ENCODE peak calls at places on chromosomes 16 and 17, in five cellular contexts. K, H, A, S and G are unnamed samples. For H3K4me1 and H3K36me3, the result is how much of the 10 kb centered on the place peaks cover.

GRCh38 chr17:46983782-46984181 is 4.7 kb upstream of the RPRML start:
- DNase-seq in K (no peak), H (peak), A (no peak), S (no peak), G (no peak)

GRCh38 chr17:66791337-66791736 is 43.6 kb upstream of the CACNG5 start:
- DNase-seq in K (no peak), H (peak), A (no peak), S (peak), G (no peak)

GRCh38 chr17:19301274-19301946 is 61.1 kb downstream of the B9D1 start:
- DNase-seq in K (peak), H (no peak), A (peak), S (peak), G (no peak)

GRCh38 chr17:27457731-27458523 is 1.7 kb downstream of the KSR1 start:
- DNase-seq in K (no peak), H (peak), A (no peak), S (no peak), G (no peak)

GRCh38 chr16:30018731-30019158 is 4.3 kb upstream of the C16orf92 start:
- DNase-seq in K (no peak), H (no peak), A (no peak), S (no peak), G (no peak)

GRCh38 chr17:36495076-36495578 is 8.6 kb downstream of the ZNHIT3 start:
- DNase-seq in K (no peak), H (peak), A (no peak), S (no peak), G (no peak)

GRCh38 chr16:67082100-67082499 is 27.6 kb upstream of the PHAF1 start:
- DNase-seq in K (no peak), H (no peak), A (no peak), S (no peak), G (no peak)

GRCh38 chr17:2893422-2893914 is 97.2 kb downstream of the RAP1GAP2 start:
- DNase-seq in K (peak), H (peak), A (no peak), S (no peak), G (peak)

GRCh38 chr17:79220715-79221291 is 146.2 kb downstream of the ENGASE start:
- DNase-seq in K (no peak), H (peak), A (no peak), S (no peak), G (no peak)

GRCh38 chr16:23788653-23789052 is 33.8 kb downstream of the CHP2 start:
- DNase-seq in K (no peak), H (no peak), A (no peak), S (no peak), G (no peak)

GRCh38 chr17:77209330-77209748 is 68.6 kb downstream of the SEC14L1 start:
- DNase-seq in K (no peak), H (no peak), A (peak), S (no peak), G (peak)

GRCh38 chr16:85569615-85570212 is 43.4 kb upstream of the GSE1 start:
- DNase-seq in K (peak), H (peak), A (no peak), S (no peak), G (peak)

GRCh38 chr16:11201498-11202259 is 54.3 kb downstream of the SOCS1 start:
- DNase-seq in K (no peak), H (peak), A (no peak), S (no peak), G (peak)

GRCh38 chr16:4697867-4698291 is 4.5 kb downstream of the NUDT16L1 start:
- DNase-seq in K (no peak), H (peak), A (no peak), S (peak), G (no peak)

GRCh38 chr16:78096386-78096785 is 3.1 kb upstream of the WWOX start:
- DNase-seq in K (no peak), H (no peak), A (no peak), S (no peak), G (no peak)

GRCh38 chr17:49249292-49249794 is 18.8 kb upstream of the PHOSPHO1 start:
- DNase-seq in K (no peak), H (no peak), A (peak), S (peak), G (no peak)

GRCh38 chr16:26118575-26118974 is 426.8 kb downstream of the HS3ST4 start:
- DNase-seq in K (no peak), H (peak), A (no peak), S (no peak), G (no peak)

GRCh38 chr16:19285431-19285830 is at the start of gene CLEC19A:
- DNase-seq in K (no peak), H (no peak), A (no peak), S (no peak), G (no peak)

GRCh38 chr17:48841395-48841831 is 10.6 kb downstream of the CALCOCO2 start:
- DNase-seq in K (no peak), H (no peak), A (no peak), S (no peak), G (no peak)

GRCh38 chr16:87819282-87819681 is 50.0 kb downstream of the SLC7A5 start:
- DNase-seq in K (no peak), H (no peak), A (no peak), S (no peak), G (no peak)

GRCh38 chr17:27423651-27424050 is 32.6 kb upstream of the KSR1 start:
- DNase-seq in K (no peak), H (no peak), A (no peak), S (no peak), G (no peak)

GRCh38 chr17:76659928-76660614 is 16.5 kb upstream of the ST6GALNAC1 start:
- DNase-seq in K (peak), H (no peak), A (no peak), S (no peak), G (no peak)

GRCh38 chr16:67428146-67428731 is 2.7 kb upstream of the HSD11B2 start:
- DNase-seq in K (peak), H (peak), A (peak), S (peak), G (peak)

GRCh38 chr17:71975998-71976649 is 144.7 kb upstream of the SOX9 start:
- DNase-seq in K (peak), H (peak), A (no peak), S (peak), G (peak)

GRCh38 chr16:1342526-1343427 is 8.9 kb downstream of the TSR3 start:
- DNase-seq in K (peak), H (peak), A (peak), S (peak), G (peak)

GRCh38 chr16:11350531-11351335 is 5.5 kb downstream of the RMI2 start:
- DNase-seq in K (no peak), H (no peak), A (no peak), S (no peak), G (no peak)

GRCh38 chr16:29310852-29311314 is 95.6 kb downstream of the NPIPB11 start:
- DNase-seq in K (no peak), H (no peak), A (no peak), S (peak), G (peak)

GRCh38 chr17:65656390-65657250 is 95.2 kb upstream of the AXIN2 start:
- DNase-seq in K (no peak), H (no peak), A (no peak), S (no peak), G (no peak)

GRCh38 chr17:16363749-16364536 is 10.7 kb upstream of the CENPV start:
- DNase-seq in K (peak), H (peak), A (peak), S (peak), G (peak)

GRCh38 chr16:62576636-62577035 is 540.4 kb upstream of the CDH8 start:
- DNase-seq in K (no peak), H (no peak), A (no peak), S (no peak), G (no peak)

GRCh38 chr17:34347063-34347462 is 9.2 kb upstream of the CCL13 start:
- DNase-seq in K (no peak), H (no peak), A (no peak), S (no peak), G (no peak)

GRCh38 chr16:4894276-4895150 is 42.4 kb downstream of the PPL start:
- DNase-seq in K (no peak), H (peak), A (no peak), S (no peak), G (no peak)

GRCh38 chr17:43018932-43019331 is 3.3 kb downstream of the VAT1 start:
- DNase-seq in K (no peak), H (no peak), A (no peak), S (no peak), G (no peak)
- H3K4me1 ChIP-seq in K (under half), H (under half), A (half or more), S (under half), G (half or more)

GRCh38 chr16:35711958-35712357 is 2252.5 kb downstream of the TP53TG3F start:
- DNase-seq in K (no peak), H (no peak), A (no peak), S (no peak), G (no peak)

GRCh38 chr16:35713762-35714650 is 2254.6 kb downstream of the TP53TG3F start:
- DNase-seq in K (no peak), H (no peak), A (no peak), S (no peak), G (no peak)

GRCh38 chr16:35711435-35711834 is 2252.0 kb downstream of the TP53TG3F start:
- DNase-seq in K (no peak), H (no peak), A (no peak), S (no peak), G (no peak)

DNA sequence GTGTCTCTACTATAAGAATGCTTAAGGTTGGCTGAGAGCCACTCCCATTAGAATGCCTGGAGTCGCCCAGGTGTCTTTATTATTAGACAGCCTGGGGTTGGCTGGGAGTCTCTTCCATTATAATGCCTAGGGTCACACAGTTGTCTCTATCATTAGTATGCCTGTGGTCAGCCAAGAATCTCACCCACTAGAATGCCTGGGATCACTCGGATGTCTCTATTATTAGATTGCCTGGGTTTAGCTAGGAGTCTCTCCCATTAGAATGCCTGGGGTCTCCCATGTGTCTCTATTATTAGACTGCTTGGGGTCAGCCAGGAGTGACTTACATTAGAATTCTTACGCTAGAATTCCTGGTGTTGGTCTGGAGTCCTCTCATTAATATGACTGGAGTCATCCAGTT is 2255.3 kb downstream of the TP53TG3F start:
- DNase-seq in K (no peak), H (no peak), A (no peak), S (no peak), G (no peak)
- H3K36me3 ChIP-seq in K (under half), H (under half), A (under half), S (under half), G (under half)

GRCh38 chr17:64329571-64329970 is 61.1 kb downstream of the PECAM1 start:
- DNase-seq in K (no peak), H (no peak), A (no peak), S (no peak), G (no peak)

GRCh38 chr17:64332502-64332901 is 58.2 kb downstream of the PECAM1 start:
- DNase-seq in K (no peak), H (no peak), A (no peak), S (no peak), G (no peak)

GRCh38 chr17:64334851-64335250 is 55.8 kb downstream of the PECAM1 start:
- DNase-seq in K (no peak), H (no peak), A (no peak), S (no peak), G (no peak)

GRCh38 chr17:64331366-64331765 is 59.3 kb downstream of the PECAM1 start:
- DNase-seq in K (no peak), H (no peak), A (no peak), S (no peak), G (no peak)

DNA sequence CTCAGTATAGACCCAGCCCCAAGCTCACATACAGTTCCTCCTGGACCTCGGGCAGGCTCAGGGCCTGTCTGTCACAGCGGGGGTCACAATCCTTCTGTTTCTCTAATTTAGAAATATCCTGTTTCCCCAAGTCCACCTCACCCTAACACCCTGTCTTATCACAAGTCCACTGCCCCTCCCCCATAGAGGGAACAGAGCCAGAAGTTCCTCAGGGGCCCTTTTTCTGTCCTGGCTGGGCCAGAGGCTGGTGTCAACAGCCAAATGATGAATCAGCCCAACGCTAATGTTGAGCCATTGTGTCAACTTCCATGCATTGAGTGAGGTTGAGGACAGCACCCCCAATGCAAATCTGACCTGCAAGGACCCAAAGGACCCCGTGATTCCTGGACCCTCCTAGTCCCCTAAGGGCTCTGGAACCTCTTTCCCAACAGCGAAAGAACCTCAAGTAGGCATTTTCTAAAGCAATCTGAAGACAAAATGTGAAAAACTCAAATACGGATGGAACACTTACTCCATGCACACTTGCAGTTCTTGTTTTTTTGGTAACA is 58.6 kb downstream of the PECAM1 start:
- DNase-seq in K (no peak), H (no peak), A (peak), S (peak), G (no peak)
- H3K4me1 ChIP-seq in K (under half), H (under half), A (half or more), S (under half), G (under half)

GRCh38 chr16:71748226-71748625 is 23.7 kb upstream of the PHLPP2 start:
- DNase-seq in K (no peak), H (no peak), A (no peak), S (no peak), G (no peak)

GRCh38 chr16:71758293-71758760 is 33.8 kb upstream of the PHLPP2 start:
- DNase-seq in K (no peak), H (no peak), A (no peak), S (no peak), G (no peak)

GRCh38 chr16:71754652-71755051 is 30.2 kb upstream of the PHLPP2 start:
- DNase-seq in K (no peak), H (no peak), A (no peak), S (no peak), G (no peak)

DNA sequence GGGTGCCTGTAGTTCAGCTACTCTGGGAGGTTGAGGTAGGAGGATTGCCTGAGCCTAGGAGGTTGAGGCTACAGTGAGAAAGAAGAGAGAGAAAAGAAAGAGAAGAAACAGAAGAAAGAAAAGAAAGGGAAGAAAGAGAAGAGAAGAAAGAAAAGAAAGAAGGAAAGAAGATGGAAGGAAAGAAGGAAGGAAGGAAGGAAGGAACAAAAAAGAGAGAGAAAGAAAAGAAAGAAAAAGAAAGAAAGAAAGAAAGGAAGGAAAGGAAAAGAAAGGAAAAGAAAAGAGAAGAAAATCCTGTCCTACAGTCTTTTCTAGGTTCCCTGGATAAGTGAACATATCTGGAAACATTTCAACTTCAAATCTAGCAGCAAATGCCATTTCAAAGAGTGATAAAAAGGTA is 29.6 kb upstream of the PHLPP2 start:
- DNase-seq in K (no peak), H (no peak), A (no peak), S (no peak), G (no peak)
- H3K36me3 ChIP-seq in K (under half), H (half or more), A (half or more), S (under half), G (half or more)

DNA sequence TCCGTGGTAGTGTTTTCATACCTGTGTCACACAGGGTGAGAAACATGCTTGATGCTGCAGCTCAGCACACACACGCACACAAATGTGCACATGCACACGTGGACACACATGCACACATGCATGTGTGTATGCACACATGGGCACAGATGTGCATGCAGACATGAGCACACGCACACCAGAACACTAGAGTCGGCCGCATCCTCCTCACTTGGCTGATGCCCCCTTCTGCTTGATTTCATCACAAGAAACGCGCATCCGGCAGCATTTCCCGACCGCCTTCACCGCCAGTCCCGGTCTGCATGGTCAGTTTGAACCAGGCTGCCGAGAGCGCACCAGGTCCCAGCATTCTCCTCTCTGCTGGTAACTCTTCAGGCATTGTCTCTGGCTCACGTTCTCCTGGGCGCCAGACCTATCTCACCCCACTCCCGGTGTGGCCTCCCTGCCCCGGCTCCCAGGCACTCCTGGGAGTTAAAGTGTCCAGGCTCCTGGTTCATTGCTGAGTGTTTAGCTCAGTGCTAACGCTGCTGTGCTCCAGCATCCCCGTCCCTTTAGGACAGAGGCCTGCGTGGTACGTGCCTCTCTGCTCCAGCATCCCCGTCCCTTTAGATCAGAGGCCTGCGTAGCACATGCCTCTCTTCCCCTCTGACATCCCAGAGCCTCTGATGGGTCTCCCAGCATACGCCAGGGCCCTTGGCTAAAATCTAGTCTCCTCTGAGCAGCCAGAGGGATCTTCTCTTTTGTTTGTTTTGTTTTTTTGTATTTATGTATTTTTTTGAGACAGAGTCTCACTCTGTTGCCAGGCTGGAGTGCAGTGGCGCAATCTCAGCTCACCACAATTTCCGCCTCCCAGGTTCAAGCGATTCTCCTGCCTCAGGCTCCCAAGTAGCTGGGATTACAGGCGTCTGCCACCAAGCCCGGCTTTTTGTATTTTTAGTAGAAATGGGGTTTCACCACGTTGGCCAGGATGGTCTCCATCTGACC is 16.0 kb downstream of the BAIAP2 start:
- DNase-seq in K (no peak), H (no peak), A (no peak), S (no peak), G (no peak)
- H3K4me1 ChIP-seq in K (under half), H (under half), A (half or more), S (under half), G (half or more)